ENCODE peak calls at places on chromosomes 5 and 9, in eight cellular contexts. D is KBM-7; V is AG08396; U is HuH-7; L is RPMI7951; M is activated naive CD8-positive, alpha-beta T cell treated with anti-CD3 and anti-CD28 coated beads for 36 hours; H is LoVo; P is AG09319. C is an unnamed sample.

GRCh38 chr9:2127486-2127885 is 112.3 kb downstream of the SMARCA2 start:
- DNase-seq in D (no peak), V (peak), U (no peak), L (peak), M (no peak), H (no peak), P (peak), C (peak)

GRCh38 chr5:134371834-134372340 is 518 bp downstream of the UBE2B start:
- DNase-seq in D (peak), V (peak), U (peak), L (peak), M (peak), H (peak), P (peak), C (peak)

GRCh38 chr5:135245521-135246499 is 153.2 kb downstream of the MACROH2A1 start:
- DNase-seq in D (no peak), V (peak), U (no peak), L (peak), M (no peak), H (no peak), P (no peak), C (peak)

GRCh38 chr5:1636981-1637638 is 113.3 kb upstream of the LPCAT1 start:
- DNase-seq in D (no peak), V (no peak), U (no peak), L (no peak), M (no peak), H (no peak), P (no peak), C (no peak)

GRCh38 chr5:79075646-79076426 is 6.3 kb downstream of the BHMT2 start:
- DNase-seq in D (no peak), V (no peak), U (no peak), L (peak), M (no peak), H (no peak), P (no peak), C (no peak)

GRCh38 chr5:175597718-175598117 is 60.2 kb upstream of the HRH2 start:
- DNase-seq in D (no peak), V (no peak), U (no peak), L (no peak), M (no peak), H (no peak), P (no peak), C (no peak)

GRCh38 chr5:10513501-10514442 is 50.1 kb upstream of the ANKRD33B start:
- DNase-seq in D (no peak), V (peak), U (peak), L (peak), M (no peak), H (no peak), P (peak), C (peak)

GRCh38 chr5:126368239-126368812 is 54.9 kb upstream of the GRAMD2B start:
- DNase-seq in D (no peak), V (no peak), U (no peak), L (no peak), M (no peak), H (no peak), P (no peak), C (no peak)

GRCh38 chr9:137074657-137075274 is 2.6 kb upstream of the UAP1L1 start:
- DNase-seq in D (no peak), V (no peak), U (no peak), L (no peak), M (no peak), H (no peak), P (no peak), C (no peak)

GRCh38 chr9:82457959-82458358 is 469.4 kb downstream of the SPATA31D1 start:
- DNase-seq in D (no peak), V (no peak), U (no peak), L (no peak), M (no peak), H (no peak), P (no peak), C (no peak)

GRCh38 chr9:119026120-119026519 is 343.1 kb downstream of the BRINP1 start:
- DNase-seq in D (no peak), V (no peak), U (no peak), L (peak), M (no peak), H (no peak), P (no peak), C (no peak)

GRCh38 chr9:87157366-87158031 is 210.2 kb upstream of the GAS1 start:
- DNase-seq in D (no peak), V (peak), U (no peak), L (no peak), M (no peak), H (no peak), P (no peak), C (no peak)

GRCh38 chr5:1312993-1313833 is 18.3 kb upstream of the TERT start:
- DNase-seq in D (peak), V (no peak), U (no peak), L (peak), M (peak), H (no peak), P (no peak), C (no peak)

GRCh38 chr9:16545639-16546038 is 324.8 kb downstream of the BNC2 start:
- DNase-seq in D (no peak), V (no peak), U (no peak), L (no peak), M (no peak), H (no peak), P (no peak), C (no peak)

GRCh38 chr5:180830253-180831138 is 27.9 kb upstream of the MGAT1 start:
- DNase-seq in D (no peak), V (peak), U (peak), L (no peak), M (no peak), H (no peak), P (no peak), C (peak)

C was measured in choroid plexus epithelial cell.